ENCODE peak calls at places on chromosomes 13 and 19, in seven cellular contexts. One of them, this sample, is unnamed. For H3K4me1 and H3K9me3, the result is how much of the 10 kb centered on the place peaks cover.

GRCh38 chr19:38155453-38155852 is 68.6 kb downstream of the DPF1 start:
- DNase-seq in thyroid gland: no peak
- DNase-seq in Peyer's patch: no peak
- DNase-seq in MM.1S: no peak
- DNase-seq in neural progenitor cell: peak
- DNase-seq in H9: no peak
- DNase-seq in aorta: no peak
- DNase-seq in this sample: peak

GRCh38 chr19:6739884-6740588 is 556 bp downstream of the TRIP10 start:
- DNase-seq in thyroid gland: peak
- DNase-seq in Peyer's patch: peak
- DNase-seq in MM.1S: peak
- DNase-seq in neural progenitor cell: peak
- DNase-seq in H9: peak
- DNase-seq in aorta: no peak
- DNase-seq in this sample: no peak

GRCh38 chr19:27806471-27807070 is 1406.4 kb downstream of the UQCRFS1 start:
- DNase-seq in thyroid gland: no peak
- DNase-seq in Peyer's patch: no peak
- DNase-seq in MM.1S: no peak
- DNase-seq in neural progenitor cell: no peak
- DNase-seq in H9: no peak
- DNase-seq in aorta: no peak
- DNase-seq in this sample: no peak

GRCh38 chr13:109154146-109154545 is 524.7 kb downstream of the MYO16 start:
- DNase-seq in thyroid gland: peak
- DNase-seq in Peyer's patch: no peak
- DNase-seq in MM.1S: no peak
- DNase-seq in neural progenitor cell: no peak
- DNase-seq in H9: no peak
- DNase-seq in aorta: no peak
- DNase-seq in this sample: no peak

GRCh38 chr13:50085063-50085462 is 69.8 kb downstream of the KCNRG start:
- DNase-seq in thyroid gland: no peak
- DNase-seq in Peyer's patch: no peak
- DNase-seq in MM.1S: no peak
- DNase-seq in neural progenitor cell: peak
- DNase-seq in H9: no peak
- DNase-seq in aorta: no peak
- DNase-seq in this sample: peak

GRCh38 chr13:106318941-106319411 is 216.5 kb downstream of the EFNB2 start:
- DNase-seq in thyroid gland: peak
- DNase-seq in Peyer's patch: no peak
- DNase-seq in MM.1S: no peak
- DNase-seq in neural progenitor cell: no peak
- DNase-seq in H9: no peak
- DNase-seq in aorta: no peak
- DNase-seq in this sample: no peak

GRCh38 chr19:56098731-56099577 is 22.1 kb downstream of the ZNF787 start:
- DNase-seq in thyroid gland: no peak
- DNase-seq in Peyer's patch: no peak
- DNase-seq in MM.1S: no peak
- DNase-seq in neural progenitor cell: no peak
- DNase-seq in H9: no peak
- DNase-seq in aorta: no peak
- DNase-seq in this sample: no peak

GRCh38 chr13:98489446-98490194 is 87.3 kb downstream of the STK24 start:
- DNase-seq in thyroid gland: no peak
- DNase-seq in Peyer's patch: no peak
- DNase-seq in MM.1S: peak
- DNase-seq in neural progenitor cell: no peak
- DNase-seq in H9: no peak
- DNase-seq in aorta: no peak
- DNase-seq in this sample: no peak

DNA sequence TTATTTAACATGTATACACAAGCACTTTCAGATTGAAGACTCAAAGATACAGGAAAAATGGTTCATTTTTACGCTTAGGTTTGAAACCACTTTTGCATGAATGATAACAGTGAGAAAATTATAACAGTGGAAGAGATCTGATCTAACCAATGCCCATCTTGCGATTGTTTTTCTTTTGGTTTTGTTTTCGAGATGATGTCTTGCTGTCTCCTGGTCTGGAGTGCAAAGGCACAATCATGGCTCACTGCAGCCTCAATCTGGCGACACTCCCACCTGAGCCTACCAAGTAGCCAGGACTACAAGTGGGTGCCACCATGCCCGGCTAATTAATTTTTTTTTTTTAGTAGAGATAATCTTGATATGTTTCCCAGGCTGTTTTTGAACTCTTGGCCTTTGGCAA is 10.2 kb upstream of the EID2 start:
- DNase-seq in thyroid gland: no peak
- DNase-seq in Peyer's patch: no peak
- DNase-seq in MM.1S: peak
- DNase-seq in neural progenitor cell: no peak
- DNase-seq in H9: no peak
- DNase-seq in aorta: no peak
- DNase-seq in this sample: no peak
- H3K27ac ChIP-seq in thyroid gland: no peak
- H3K27ac ChIP-seq in Peyer's patch: no peak
- H3K27ac ChIP-seq in MM.1S: no peak
- H3K27ac ChIP-seq in neural progenitor cell: no peak
- H3K27ac ChIP-seq in H9: no peak
- H3K27ac ChIP-seq in aorta: no peak
- H3K27ac ChIP-seq in this sample: no peak

GRCh38 chr19:18473003-18473705 is 35.2 kb upstream of the ISYNA1 start:
- DNase-seq in thyroid gland: no peak
- DNase-seq in Peyer's patch: no peak
- DNase-seq in MM.1S: no peak
- DNase-seq in neural progenitor cell: no peak
- DNase-seq in H9: no peak
- DNase-seq in aorta: no peak
- DNase-seq in this sample: no peak
- H3K4me1 ChIP-seq in thyroid gland: under half
- H3K4me1 ChIP-seq in Peyer's patch: under half
- H3K4me1 ChIP-seq in MM.1S: under half
- H3K4me1 ChIP-seq in neural progenitor cell: under half
- H3K4me1 ChIP-seq in H9: under half
- H3K4me1 ChIP-seq in aorta: under half
- H3K4me1 ChIP-seq in this sample: under half

GRCh38 chr19:41688098-41688497 is at the start of gene CEACAM7:
- DNase-seq in thyroid gland: no peak
- DNase-seq in Peyer's patch: no peak
- DNase-seq in MM.1S: no peak
- DNase-seq in neural progenitor cell: no peak
- DNase-seq in H9: no peak
- DNase-seq in aorta: no peak
- DNase-seq in this sample: no peak
- H3K9me3 ChIP-seq in thyroid gland: under half
- H3K9me3 ChIP-seq in Peyer's patch: under half
- H3K9me3 ChIP-seq in MM.1S: under half
- H3K9me3 ChIP-seq in neural progenitor cell: under half
- H3K9me3 ChIP-seq in H9: half or more
- H3K9me3 ChIP-seq in aorta: under half
- H3K9me3 ChIP-seq in this sample: under half

GRCh38 chr13:40406405-40407138 is 259.9 kb downstream of the FOXO1 start:
- DNase-seq in thyroid gland: no peak
- DNase-seq in Peyer's patch: no peak
- DNase-seq in MM.1S: no peak
- DNase-seq in neural progenitor cell: no peak
- DNase-seq in H9: no peak
- DNase-seq in aorta: no peak
- DNase-seq in this sample: no peak
- H3K27ac ChIP-seq in thyroid gland: peak
- H3K27ac ChIP-seq in Peyer's patch: peak
- H3K27ac ChIP-seq in MM.1S: no peak
- H3K27ac ChIP-seq in neural progenitor cell: no peak
- H3K27ac ChIP-seq in H9: no peak
- H3K27ac ChIP-seq in aorta: no peak
- H3K27ac ChIP-seq in this sample: no peak

GRCh38 chr19:17305517-17306284 is at the start of gene MRPL34:
- DNase-seq in thyroid gland: peak
- DNase-seq in Peyer's patch: peak
- DNase-seq in MM.1S: peak
- DNase-seq in neural progenitor cell: peak
- DNase-seq in H9: peak
- DNase-seq in aorta: peak
- DNase-seq in this sample: peak

GRCh38 chr19:17306285-17306714 is 628 bp downstream of the MRPL34 start:
- DNase-seq in thyroid gland: no peak
- DNase-seq in Peyer's patch: no peak
- DNase-seq in MM.1S: no peak
- DNase-seq in neural progenitor cell: peak
- DNase-seq in H9: no peak
- DNase-seq in aorta: peak
- DNase-seq in this sample: no peak

GRCh38 chr19:17309962-17310461 is 649 bp downstream of the DDA1 start:
- DNase-seq in thyroid gland: no peak
- DNase-seq in Peyer's patch: no peak
- DNase-seq in MM.1S: no peak
- DNase-seq in neural progenitor cell: no peak
- DNase-seq in H9: no peak
- DNase-seq in aorta: no peak
- DNase-seq in this sample: no peak

GRCh38 chr19:17309198-17309961 is at the start of gene DDA1:
- DNase-seq in thyroid gland: peak
- DNase-seq in Peyer's patch: peak
- DNase-seq in MM.1S: peak
- DNase-seq in neural progenitor cell: peak
- DNase-seq in H9: peak
- DNase-seq in aorta: peak
- DNase-seq in this sample: peak

GRCh38 chr19:17307876-17308377 is 1.4 kb upstream of the DDA1 start:
- DNase-seq in thyroid gland: no peak
- DNase-seq in Peyer's patch: no peak
- DNase-seq in MM.1S: no peak
- DNase-seq in neural progenitor cell: no peak
- DNase-seq in H9: no peak
- DNase-seq in aorta: no peak
- DNase-seq in this sample: no peak
- H3K4me1 ChIP-seq in thyroid gland: under half
- H3K4me1 ChIP-seq in Peyer's patch: under half
- H3K4me1 ChIP-seq in MM.1S: under half
- H3K4me1 ChIP-seq in neural progenitor cell: under half
- H3K4me1 ChIP-seq in H9: under half
- H3K4me1 ChIP-seq in aorta: under half
- H3K4me1 ChIP-seq in this sample: under half

DNA sequence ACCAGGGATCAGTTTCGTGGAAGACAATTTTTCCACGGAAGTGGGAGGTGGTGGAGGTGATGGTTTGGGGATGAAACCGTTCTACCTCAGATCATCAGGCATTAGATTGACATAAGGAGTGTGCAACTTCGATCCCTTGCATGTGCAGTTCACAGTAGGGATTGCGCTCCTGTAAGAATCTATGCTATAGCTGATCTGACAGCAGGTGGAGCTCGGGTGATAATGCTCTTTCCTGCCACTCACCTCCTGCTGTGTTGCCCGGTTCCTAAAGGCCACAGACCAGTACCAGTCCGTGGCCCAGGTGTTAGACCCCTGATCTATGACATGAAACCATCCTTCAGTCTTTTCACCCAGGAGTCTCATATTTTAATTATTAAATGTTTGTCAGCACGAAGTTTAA is 4.0 kb downstream of the ZNF302 start:
- DNase-seq in thyroid gland: no peak
- DNase-seq in Peyer's patch: no peak
- DNase-seq in MM.1S: no peak
- DNase-seq in neural progenitor cell: no peak
- DNase-seq in H9: no peak
- DNase-seq in aorta: no peak
- DNase-seq in this sample: no peak
- H3K9me3 ChIP-seq in thyroid gland: under half
- H3K9me3 ChIP-seq in Peyer's patch: under half
- H3K9me3 ChIP-seq in MM.1S: under half
- H3K9me3 ChIP-seq in neural progenitor cell: under half
- H3K9me3 ChIP-seq in H9: under half
- H3K9me3 ChIP-seq in aorta: under half
- H3K9me3 ChIP-seq in this sample: half or more

GRCh38 chr19:22616659-22617058 is 17.5 kb upstream of the ZNF492 start:
- DNase-seq in thyroid gland: no peak
- DNase-seq in Peyer's patch: no peak
- DNase-seq in MM.1S: no peak
- DNase-seq in neural progenitor cell: no peak
- DNase-seq in H9: no peak
- DNase-seq in aorta: no peak
- DNase-seq in this sample: no peak
- H3K27ac ChIP-seq in thyroid gland: no peak
- H3K27ac ChIP-seq in Peyer's patch: no peak
- H3K27ac ChIP-seq in MM.1S: no peak
- H3K27ac ChIP-seq in neural progenitor cell: no peak
- H3K27ac ChIP-seq in H9: no peak
- H3K27ac ChIP-seq in aorta: no peak
- H3K27ac ChIP-seq in this sample: no peak

DNA sequence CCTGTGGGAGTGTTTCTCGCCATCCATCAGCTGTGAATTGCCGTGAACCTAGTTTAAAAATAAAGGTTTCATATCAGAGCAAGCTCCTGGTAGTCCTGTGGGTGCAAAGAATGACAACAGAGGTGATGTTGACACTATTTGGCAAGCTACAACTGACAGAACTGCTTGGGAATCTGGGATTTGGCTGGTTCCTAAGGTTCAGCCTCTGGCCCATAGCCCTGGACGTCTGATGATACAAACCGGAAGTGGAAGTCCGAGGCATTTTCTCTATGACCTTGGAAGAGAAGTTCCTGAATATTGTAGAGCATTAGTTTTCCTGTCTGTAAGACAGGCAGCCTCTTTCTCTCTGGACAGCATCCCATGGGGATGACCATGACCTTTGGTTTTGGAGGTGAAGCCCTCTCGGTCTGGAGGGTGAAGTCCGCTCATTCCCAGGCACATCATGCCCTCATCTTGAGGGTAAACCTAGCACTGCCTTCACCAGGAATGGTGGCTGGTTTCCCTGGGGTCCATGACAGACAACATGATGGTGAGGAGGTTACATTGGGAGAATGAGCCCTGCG is 29.1 kb downstream of the GATAD2A start:
- DNase-seq in thyroid gland: no peak
- DNase-seq in Peyer's patch: no peak
- DNase-seq in MM.1S: no peak
- DNase-seq in neural progenitor cell: no peak
- DNase-seq in H9: no peak
- DNase-seq in aorta: no peak
- DNase-seq in this sample: no peak
- H3K4me1 ChIP-seq in thyroid gland: under half
- H3K4me1 ChIP-seq in Peyer's patch: under half
- H3K4me1 ChIP-seq in MM.1S: under half
- H3K4me1 ChIP-seq in neural progenitor cell: under half
- H3K4me1 ChIP-seq in H9: under half
- H3K4me1 ChIP-seq in aorta: under half
- H3K4me1 ChIP-seq in this sample: under half

GRCh38 chr19:20385056-20385455 is 180.5 kb downstream of the ZNF737 start:
- DNase-seq in thyroid gland: no peak
- DNase-seq in Peyer's patch: no peak
- DNase-seq in MM.1S: no peak
- DNase-seq in neural progenitor cell: no peak
- DNase-seq in H9: no peak
- DNase-seq in aorta: no peak
- DNase-seq in this sample: no peak
- H3K9me3 ChIP-seq in thyroid gland: under half
- H3K9me3 ChIP-seq in Peyer's patch: under half
- H3K9me3 ChIP-seq in MM.1S: under half
- H3K9me3 ChIP-seq in neural progenitor cell: under half
- H3K9me3 ChIP-seq in H9: under half
- H3K9me3 ChIP-seq in aorta: under half
- H3K9me3 ChIP-seq in this sample: under half

GRCh38 chr19:47243776-47244547 is 12.4 kb upstream of the CCDC9 start:
- DNase-seq in thyroid gland: peak
- DNase-seq in Peyer's patch: peak
- DNase-seq in MM.1S: peak
- DNase-seq in neural progenitor cell: peak
- DNase-seq in H9: peak
- DNase-seq in aorta: peak
- DNase-seq in this sample: peak
- H3K27ac ChIP-seq in thyroid gland: no peak
- H3K27ac ChIP-seq in Peyer's patch: peak
- H3K27ac ChIP-seq in MM.1S: peak
- H3K27ac ChIP-seq in neural progenitor cell: no peak
- H3K27ac ChIP-seq in H9: no peak
- H3K27ac ChIP-seq in aorta: no peak
- H3K27ac ChIP-seq in this sample: peak